ENCODE peak calls at places on chromosome 12, in eight cellular contexts. One of them, this sample, is unnamed.

GRCh38 chr12:42741771-42742510 is 152.4 kb upstream of the PRICKLE1 start:
- DNase-seq in endothelial cell: no peak
- DNase-seq in A549: no peak
- DNase-seq in lung microvascular endothelial cell: peak
- DNase-seq in CD8-positive, alpha-beta memory T cell: no peak
- DNase-seq in CD4-positive, alpha-beta memory T cell: no peak
- DNase-seq in NCI-H1105 treated with DMSO at 0.1 percent for 48 hours: no peak
- DNase-seq in HS-5: peak
- DNase-seq in this sample: no peak

GRCh38 chr12:124441443-124442190 is 125.8 kb downstream of the NCOR2 start:
- DNase-seq in CD4-positive, alpha-beta memory T cell: no peak
- DNase-seq in endothelial cell: no peak
- DNase-seq in NCI-H1105 treated with DMSO at 0.1 percent for 48 hours: no peak
- DNase-seq in HS-5: peak
- DNase-seq in CD8-positive, alpha-beta memory T cell: no peak
- DNase-seq in A549: no peak
- DNase-seq in lung microvascular endothelial cell: peak
- DNase-seq in this sample: no peak

GRCh38 chr12:46396826-46397225 is 24.3 kb upstream of the SLC38A2 start:
- DNase-seq in CD8-positive, alpha-beta memory T cell: no peak
- DNase-seq in NCI-H1105 treated with DMSO at 0.1 percent for 48 hours: no peak
- DNase-seq in endothelial cell: no peak
- DNase-seq in HS-5: no peak
- DNase-seq in CD4-positive, alpha-beta memory T cell: no peak
- DNase-seq in lung microvascular endothelial cell: no peak
- DNase-seq in A549: no peak
- DNase-seq in this sample: no peak

GRCh38 chr12:108730337-108731104 is 797 bp downstream of the CORO1C start:
- DNase-seq in lung microvascular endothelial cell: peak
- DNase-seq in HS-5: no peak
- DNase-seq in NCI-H1105 treated with DMSO at 0.1 percent for 48 hours: peak
- DNase-seq in CD8-positive, alpha-beta memory T cell: peak
- DNase-seq in endothelial cell: peak
- DNase-seq in CD4-positive, alpha-beta memory T cell: peak
- DNase-seq in A549: peak
- DNase-seq in this sample: no peak

GRCh38 chr12:93380480-93381121 is 2.9 kb downstream of the NUDT4 start:
- DNase-seq in CD4-positive, alpha-beta memory T cell: no peak
- DNase-seq in endothelial cell: no peak
- DNase-seq in HS-5: no peak
- DNase-seq in A549: no peak
- DNase-seq in CD8-positive, alpha-beta memory T cell: no peak
- DNase-seq in lung microvascular endothelial cell: peak
- DNase-seq in NCI-H1105 treated with DMSO at 0.1 percent for 48 hours: peak
- DNase-seq in this sample: no peak

GRCh38 chr12:6229823-6230222 is 29.6 kb downstream of the CD9 start:
- DNase-seq in A549: no peak
- DNase-seq in CD8-positive, alpha-beta memory T cell: no peak
- DNase-seq in HS-5: no peak
- DNase-seq in CD4-positive, alpha-beta memory T cell: no peak
- DNase-seq in NCI-H1105 treated with DMSO at 0.1 percent for 48 hours: no peak
- DNase-seq in lung microvascular endothelial cell: peak
- DNase-seq in endothelial cell: no peak
- DNase-seq in this sample: no peak

GRCh38 chr12:21751517-21751916 is 23.0 kb downstream of the KCNJ8 start:
- DNase-seq in A549: no peak
- DNase-seq in endothelial cell: no peak
- DNase-seq in CD8-positive, alpha-beta memory T cell: no peak
- DNase-seq in lung microvascular endothelial cell: no peak
- DNase-seq in NCI-H1105 treated with DMSO at 0.1 percent for 48 hours: peak
- DNase-seq in CD4-positive, alpha-beta memory T cell: no peak
- DNase-seq in HS-5: no peak
- DNase-seq in this sample: no peak

GRCh38 chr12:125262866-125263265 is 197.6 kb downstream of the AACS start:
- DNase-seq in endothelial cell: no peak
- DNase-seq in HS-5: no peak
- DNase-seq in CD4-positive, alpha-beta memory T cell: no peak
- DNase-seq in A549: no peak
- DNase-seq in CD8-positive, alpha-beta memory T cell: no peak
- DNase-seq in lung microvascular endothelial cell: no peak
- DNase-seq in NCI-H1105 treated with DMSO at 0.1 percent for 48 hours: no peak
- DNase-seq in this sample: no peak

GRCh38 chr12:45490232-45490881 is 239.1 kb upstream of the ARID2 start:
- DNase-seq in HS-5: no peak
- DNase-seq in endothelial cell: no peak
- DNase-seq in NCI-H1105 treated with DMSO at 0.1 percent for 48 hours: no peak
- DNase-seq in lung microvascular endothelial cell: no peak
- DNase-seq in CD4-positive, alpha-beta memory T cell: no peak
- DNase-seq in CD8-positive, alpha-beta memory T cell: no peak
- DNase-seq in A549: no peak
- DNase-seq in this sample: no peak

GRCh38 chr12:125890983-125891382 is 825.7 kb downstream of the AACS start:
- DNase-seq in NCI-H1105 treated with DMSO at 0.1 percent for 48 hours: no peak
- DNase-seq in lung microvascular endothelial cell: no peak
- DNase-seq in HS-5: peak
- DNase-seq in A549: no peak
- DNase-seq in CD8-positive, alpha-beta memory T cell: no peak
- DNase-seq in endothelial cell: no peak
- DNase-seq in CD4-positive, alpha-beta memory T cell: no peak
- DNase-seq in this sample: no peak

GRCh38 chr12:62801796-62802195 is 133.2 kb downstream of the PPM1H start:
- DNase-seq in CD4-positive, alpha-beta memory T cell: no peak
- DNase-seq in endothelial cell: no peak
- DNase-seq in CD8-positive, alpha-beta memory T cell: no peak
- DNase-seq in HS-5: no peak
- DNase-seq in NCI-H1105 treated with DMSO at 0.1 percent for 48 hours: no peak
- DNase-seq in lung microvascular endothelial cell: no peak
- DNase-seq in A549: no peak
- DNase-seq in this sample: no peak

GRCh38 chr12:132178801-132179401 is 34.6 kb downstream of the NOC4L start:
- DNase-seq in NCI-H1105 treated with DMSO at 0.1 percent for 48 hours: peak
- DNase-seq in CD4-positive, alpha-beta memory T cell: peak
- DNase-seq in lung microvascular endothelial cell: no peak
- DNase-seq in HS-5: no peak
- DNase-seq in endothelial cell: no peak
- DNase-seq in A549: no peak
- DNase-seq in CD8-positive, alpha-beta memory T cell: no peak
- DNase-seq in this sample: no peak

GRCh38 chr12:122366685-122367475 is 55.6 kb downstream of the CLIP1 start:
- DNase-seq in CD4-positive, alpha-beta memory T cell: no peak
- DNase-seq in A549: peak
- DNase-seq in lung microvascular endothelial cell: peak
- DNase-seq in CD8-positive, alpha-beta memory T cell: no peak
- DNase-seq in endothelial cell: peak
- DNase-seq in NCI-H1105 treated with DMSO at 0.1 percent for 48 hours: no peak
- DNase-seq in HS-5: peak
- DNase-seq in this sample: peak

This sample was measured in epithelial cell of prostate.